ENCODE peak calls at places on chromosome 1, in five cellular contexts. Y, J, K, H and C are unnamed samples.

GRCh38 chr1:42934111-42934510 is 24.6 kb downstream of the SLC2A1 start:
- DNase-seq in J (no peak), K (no peak), Y (no peak), H (no peak), C (no peak)

GRCh38 chr1:76035053-76035452 is 39.5 kb upstream of the ST6GALNAC3 start:
- DNase-seq in K (no peak), H (no peak), J (peak), Y (no peak), C (no peak)

GRCh38 chr1:17212009-17212408 is 7.1 kb downstream of the PADI1 start:
- DNase-seq in Y (no peak), J (no peak), K (no peak), H (no peak), C (no peak)

GRCh38 chr1:10934150-10934818 is 78.2 kb upstream of the TARDBP start:
- DNase-seq in Y (no peak), K (no peak), J (no peak), H (no peak), C (no peak)

GRCh38 chr1:30232288-30232899 is 491.0 kb downstream of the MATN1 start:
- DNase-seq in K (no peak), Y (no peak), H (peak), J (peak), C (no peak)

GRCh38 chr1:151539321-151540020 is 638 bp upstream of the TUFT1 start:
- DNase-seq in J (peak), Y (peak), K (no peak), H (peak), C (peak)

GRCh38 chr1:236016782-236017400 is 48.0 kb downstream of the NID1 start:
- DNase-seq in Y (peak), J (peak), K (no peak), H (no peak), C (no peak)

GRCh38 chr1:30697977-30698376 is 25.4 kb downstream of the MATN1 start:
- DNase-seq in H (no peak), Y (peak), K (no peak), J (peak), C (no peak)

GRCh38 chr1:107810552-107810951 is 154.4 kb downstream of the VAV3 start:
- DNase-seq in K (no peak), Y (no peak), H (no peak), J (no peak), C (no peak)

GRCh38 chr1:198622532-198623218 is 16.2 kb upstream of the PTPRC start:
- DNase-seq in H (peak), Y (no peak), K (no peak), J (no peak), C (no peak)

GRCh38 chr1:209561561-209561960 is 22.0 kb upstream of the CAMK1G start:
- DNase-seq in J (no peak), H (no peak), Y (no peak), K (no peak), C (no peak)

GRCh38 chr1:212607206-212607923 is 1.2 kb upstream of the ATF3 start:
- DNase-seq in K (no peak), Y (no peak), H (peak), J (no peak), C (no peak)

GRCh38 chr1:18396247-18396646 is 84.5 kb upstream of the KLHDC7A start:
- DNase-seq in H (no peak), Y (no peak), J (peak), K (no peak), C (no peak)

GRCh38 chr1:210882414-210883221 is 251.3 kb downstream of the KCNH1 start:
- DNase-seq in Y (no peak), J (no peak), H (no peak), K (no peak), C (no peak)

GRCh38 chr1:15885701-15886612 is 38.5 kb downstream of the SPEN start:
- DNase-seq in K (peak), J (peak), Y (no peak), H (peak), C (peak)

GRCh38 chr1:205989786-205990185 is 13.4 kb downstream of the RAB7B start:
- DNase-seq in Y (no peak), K (no peak), H (no peak), J (no peak), C (no peak)

GRCh38 chr1:238558156-238558555 is 667.4 kb upstream of the ZP4 start:
- DNase-seq in H (no peak), J (peak), K (no peak), Y (no peak), C (no peak)

GRCh38 chr1:55826413-55827080 is 611.4 kb upstream of the USP24 start:
- DNase-seq in K (no peak), H (no peak), Y (no peak), J (peak), C (no peak)

GRCh38 chr1:234986750-234987414 is 141.8 kb downstream of the TOMM20 start:
- DNase-seq in J (peak), Y (no peak), K (no peak), H (no peak), C (no peak)

GRCh38 chr1:165508291-165508690 is 35.5 kb upstream of the LRRC52 start:
- DNase-seq in J (no peak), K (no peak), Y (no peak), H (no peak), C (no peak)

GRCh38 chr1:226838456-226838855 is 32.0 kb upstream of the PSEN2 start:
- DNase-seq in Y (no peak), J (no peak), K (no peak), H (no peak), C (no peak)

GRCh38 chr1:202972046-202972445 is 5.0 kb upstream of the CYB5R1 start:
- DNase-seq in K (no peak), Y (no peak), J (no peak), H (no peak), C (no peak)

GRCh38 chr1:188782220-188782841 is 1695.3 kb downstream of the BRINP3 start:
- DNase-seq in Y (no peak), H (peak), K (no peak), J (peak), C (no peak)

GRCh38 chr1:72623299-72623708 is 341.0 kb upstream of the NEGR1 start:
- DNase-seq in Y (no peak), K (no peak), J (peak), H (peak), C (peak)

GRCh38 chr1:2256430-2257244 is 28.5 kb downstream of the SKI start:
- DNase-seq in Y (no peak), H (no peak), K (no peak), J (no peak), C (no peak)

GRCh38 chr1:236524142-236524891 is 535 bp downstream of the LGALS8 start:
- DNase-seq in H (peak), Y (peak), J (peak), K (no peak), C (peak)

GRCh38 chr1:226732856-226733291 is 6.2 kb downstream of the ITPKB start:
- DNase-seq in K (no peak), H (no peak), J (no peak), Y (no peak), C (no peak)

GRCh38 chr1:4000811-4001251 is 100.8 kb upstream of the C1orf174 start:
- DNase-seq in Y (no peak), H (no peak), K (no peak), J (no peak), C (no peak)

GRCh38 chr1:43366601-43367025 is 1.2 kb downstream of the ELOVL1 start:
- DNase-seq in Y (no peak), H (no peak), K (no peak), J (no peak), C (no peak)

GRCh38 chr1:10980841-10981727 is 31.4 kb upstream of the TARDBP start:
- DNase-seq in K (no peak), H (no peak), Y (no peak), J (peak), C (peak)

GRCh38 chr1:209150114-209150513 is 433.4 kb upstream of the CAMK1G start:
- DNase-seq in Y (no peak), K (no peak), J (peak), H (peak), C (no peak)

GRCh38 chr1:34013958-34014737 is 150.3 kb downstream of the HMGB4 start:
- DNase-seq in J (peak), H (no peak), Y (no peak), K (no peak), C (no peak)

GRCh38 chr1:113941245-113941559 is 12.1 kb downstream of the HIPK1 start:
- DNase-seq in J (no peak), H (peak), Y (no peak), K (no peak), C (no peak)